ENCODE peak calls at places on chromosomes 4 and X, in four cellular contexts. F is K562, V is GM12878, L is GM12891. N is an unnamed sample.

GRCh38 chrX:70168238-70169188 is 8.8 kb upstream of the DGAT2L6 start:
- DNase-seq in V (no peak), L (no peak), F (peak), N (no peak)

GRCh38 chr4:71210831-71211230 is 128.0 kb upstream of the SLC4A4 start:
- DNase-seq in V (no peak), F (no peak), L (no peak), N (no peak)

GRCh38 chr4:126779446-126780166 is 853.2 kb upstream of the INTU start:
- DNase-seq in F (no peak), V (no peak), L (no peak), N (no peak)

GRCh38 chr4:169791527-169792156 is 33.9 kb upstream of the HPF1 start:
- DNase-seq in V (no peak), L (no peak), F (peak), N (peak)

GRCh38 chr4:21507439-21507838 is 441.1 kb downstream of the KCNIP4 start:
- DNase-seq in V (no peak), F (no peak), L (no peak), N (no peak)

GRCh38 chrX:68807818-68808217 is 21.0 kb upstream of the EFNB1 start:
- DNase-seq in L (no peak), F (no peak), V (no peak), N (no peak)

GRCh38 chrX:95427389-95427788 is 1257.3 kb upstream of the DIAPH2 start:
- DNase-seq in V (no peak), F (no peak), L (no peak), N (no peak)

GRCh38 chrX:120456973-120457372 is 12.1 kb downstream of the LAMP2 start:
- DNase-seq in F (no peak), L (no peak), V (no peak), N (peak)

GRCh38 chr4:147160908-147161513 is 215.3 kb upstream of the TTC29 start:
- DNase-seq in V (no peak), L (peak), F (peak), N (peak)

GRCh38 chr4:100582146-100582545 is 64.3 kb upstream of the EMCN start:
- DNase-seq in F (no peak), L (no peak), V (no peak), N (no peak)

GRCh38 chrX:49137492-49137891 is 14.0 kb upstream of the GPKOW start:
- DNase-seq in V (no peak), F (no peak), L (no peak), N (no peak)

GRCh38 chr4:17580969-17581368 is 4.0 kb downstream of the LAP3 start:
- DNase-seq in F (no peak), V (no peak), L (no peak), N (no peak)

GRCh38 chr4:124018383-124019317 is 622.1 kb downstream of the SPRY1 start:
- DNase-seq in L (peak), F (no peak), V (peak), N (no peak)

GRCh38 chr4:129278868-129279267 is 182.9 kb downstream of the C4orf33 start:
- DNase-seq in V (no peak), L (no peak), F (no peak), N (no peak)

GRCh38 chrX:97320305-97320704 is 436.6 kb downstream of the RPA4 start:
- DNase-seq in V (no peak), F (no peak), L (no peak), N (no peak)

GRCh38 chrX:13014111-13015094 is 30.0 kb downstream of the FAM9C start:
- DNase-seq in L (no peak), V (no peak), F (no peak), N (no peak)

GRCh38 chr4:113760852-113761681 is 471 bp downstream of the CAMK2D start:
- DNase-seq in V (no peak), L (peak), F (no peak), N (peak)

GRCh38 chr4:1683903-1684755 is at the start of gene FAM53A:
- DNase-seq in V (peak), L (peak), F (peak), N (no peak)

GRCh38 chr4:118280501-118281218 is 72.1 kb downstream of the PRSS12 start:
- DNase-seq in V (peak), F (peak), L (no peak), N (peak)

GRCh38 chr4:58935336-58935735 is 1825.2 kb upstream of the IGFBP7 start:
- DNase-seq in F (no peak), L (no peak), V (no peak), N (no peak)

GRCh38 chr4:113955948-113956347 is 23.5 kb downstream of the ARSJ start:
- DNase-seq in V (peak), L (no peak), F (no peak), N (no peak)

GRCh38 chr4:54764501-54764900 is 106.7 kb downstream of the KIT start:
- DNase-seq in V (no peak), L (no peak), F (no peak), N (no peak)

GRCh38 chr4:133377286-133377685 is 228.2 kb downstream of the PCDH10 start:
- DNase-seq in L (no peak), V (no peak), F (no peak), N (no peak)

GRCh38 chr4:99821918-99822503 is 5.4 kb downstream of the DAPP1 start:
- DNase-seq in F (no peak), L (no peak), V (peak), N (peak)

GRCh38 chrX:30893206-30893605 is 4.2 kb upstream of the TAB3 start:
- DNase-seq in F (no peak), V (no peak), L (no peak), N (no peak)

GRCh38 chrX:69060631-69061408 is 104.4 kb downstream of the PJA1 start:
- DNase-seq in L (no peak), F (no peak), V (no peak), N (no peak)

GRCh38 chr4:186297013-186297645 is 31.1 kb downstream of the F11 start:
- DNase-seq in F (peak), L (no peak), V (no peak), N (no peak)

GRCh38 chrX:80667967-80668366 is 141.7 kb downstream of the BRWD3 start:
- DNase-seq in F (no peak), V (no peak), L (no peak), N (no peak)

GRCh38 chr4:73705056-73705432 is 35.3 kb upstream of the CXCL8 start:
- DNase-seq in V (no peak), F (no peak), L (no peak), N (no peak)

GRCh38 chrX:124518888-124519287 is 172.5 kb downstream of the SH2D1A start:
- DNase-seq in L (no peak), F (no peak), V (no peak), N (no peak)

GRCh38 chr4:39097290-39097689 is 35.3 kb downstream of the KLHL5 start:
- DNase-seq in L (no peak), V (no peak), F (no peak), N (no peak)

GRCh38 chrX:25523574-25523973 is 507.8 kb upstream of the ARX start:
- DNase-seq in V (no peak), L (no peak), F (no peak), N (no peak)

GRCh38 chr4:142660728-142661127 is 185.4 kb downstream of the INPP4B start:
- DNase-seq in F (no peak), L (no peak), V (no peak), N (no peak)

GRCh38 chr4:124025423-124025822 is 628.8 kb downstream of the SPRY1 start:
- DNase-seq in L (no peak), F (no peak), V (no peak), N (no peak)

GRCh38 chr4:105594094-105595010 is 41.9 kb downstream of the ARHGEF38 start:
- DNase-seq in L (no peak), V (peak), F (no peak), N (no peak)

GRCh38 chr4:13386405-13387107 is 97.6 kb downstream of the RAB28 start:
- DNase-seq in V (peak), F (no peak), L (no peak), N (no peak)

GRCh38 chr4:3252480-3252828 is 3.5 kb downstream of the MSANTD1 start:
- DNase-seq in V (no peak), L (no peak), F (no peak), N (no peak)
- TF ChIP-seq SPI1 in V (no peak), L (no peak), F (no peak), N (no peak)

DNA sequence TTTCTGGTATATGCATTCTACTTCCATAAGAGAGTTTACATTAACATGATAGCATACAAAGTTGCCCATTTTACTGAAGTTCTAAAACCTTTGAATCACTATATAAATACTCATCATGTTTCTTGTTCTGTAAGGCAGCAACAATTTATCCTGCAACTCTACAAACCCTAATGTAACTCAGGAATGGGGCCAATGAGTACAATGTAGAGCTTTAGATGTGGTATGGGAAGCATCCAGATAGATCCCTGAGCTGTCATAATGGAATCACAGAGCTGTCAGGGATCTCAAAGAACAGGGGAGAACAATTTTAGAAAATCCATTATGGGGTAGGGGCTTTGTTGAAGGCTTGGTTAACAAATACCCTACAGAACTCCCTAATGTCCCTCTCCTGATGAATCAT is 88.5 kb downstream of the DCUN1D4 start:
- DNase-seq in F (no peak), L (no peak), V (no peak), N (no peak)
- TF ChIP-seq SPI1 in F (no peak), L (no peak), V (no peak), N (no peak)

GRCh38 chr4:68929076-68929737 is 22.4 kb downstream of the UGT2A3 start:
- DNase-seq in F (no peak), V (no peak), L (no peak), N (no peak)

GRCh38 chr4:68927165-68927564 is 24.4 kb downstream of the UGT2A3 start:
- DNase-seq in L (no peak), F (no peak), V (no peak), N (no peak)
- TF ChIP-seq SPI1 in L (no peak), F (no peak), V (no peak), N (no peak)

GRCh38 chr4:153486281-153487151 is 20.4 kb downstream of the TMEM131L start:
- DNase-seq in F (no peak), L (no peak), V (no peak), N (no peak)
- TF ChIP-seq SPI1 in F (no peak), L (no peak), V (no peak), N (no peak)

GRCh38 chr4:28481565-28481964 is 1620.9 kb downstream of the STIM2 start:
- DNase-seq in L (no peak), V (no peak), F (no peak), N (no peak)
- TF ChIP-seq SPI1 in L (no peak), V (no peak), F (no peak), N (no peak)

GRCh38 chrX:153775631-153776595 is 4.9 kb upstream of the SRPK3 start:
- DNase-seq in L (no peak), V (no peak), F (no peak), N (no peak)

GRCh38 chrX:153776611-153777045 is 4.2 kb upstream of the SRPK3 start:
- DNase-seq in L (no peak), V (no peak), F (peak), N (no peak)

GRCh38 chrX:153774576-153775292 is 6.1 kb upstream of the SRPK3 start:
- DNase-seq in L (no peak), V (no peak), F (no peak), N (no peak)

GRCh38 chrX:153773741-153774575 is 6.9 kb upstream of the SRPK3 start:
- DNase-seq in L (no peak), F (no peak), V (no peak), N (no peak)

DNA sequence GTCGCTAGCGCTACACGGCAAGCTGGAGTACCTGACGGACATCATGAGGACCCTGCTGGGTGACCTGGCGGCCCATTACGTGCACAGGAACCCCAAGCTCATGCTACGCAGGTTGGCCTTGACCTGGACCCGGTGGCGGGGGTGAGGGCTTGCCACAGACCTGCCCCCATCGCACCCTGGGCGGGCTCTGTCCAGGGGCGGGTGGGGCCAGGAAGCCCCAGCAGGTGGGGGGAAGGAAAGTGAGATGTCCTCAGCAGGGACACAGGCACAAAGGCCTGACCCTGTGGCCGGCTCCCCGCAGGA is 5.6 kb upstream of the SRPK3 start:
- DNase-seq in F (no peak), L (no peak), V (no peak), N (no peak)
- TF ChIP-seq SPI1 in F (no peak), L (no peak), V (no peak), N (no peak)